ENCODE peak calls at places on chromosomes 6 and 20, in six cellular contexts. C, A, D, N, F and I are unnamed samples.

GRCh38 chr6:27908017-27908416 is 4.2 kb downstream of the OR2B2 start:
- DNase-seq in D (no peak), F (no peak), A (no peak), C (no peak), N (no peak), I (no peak)

GRCh38 chr6:46691052-46691451 is 3.4 kb downstream of the TDRD6 start:
- DNase-seq in F (no peak), A (no peak), C (no peak), N (no peak), D (no peak), I (no peak)

GRCh38 chr6:1901556-1901955 is 291.8 kb downstream of the FOXC1 start:
- DNase-seq in A (no peak), D (peak; percentile 17), N (no peak), F (peak; percentile 30), C (no peak), I (peak; percentile 21)

GRCh38 chr6:118708736-118709135 is 57.3 kb upstream of the CEP85L start:
- DNase-seq in A (no peak), C (no peak), F (peak; percentile 61), N (no peak), D (peak; percentile 64), I (no peak)

GRCh38 chr6:31882344-31882743 is 3.5 kb upstream of the SLC44A4 start:
- DNase-seq in D (no peak), A (no peak), C (no peak), N (no peak), F (peak; percentile 53), I (peak; percentile 59)

GRCh38 chr6:167664678-167665445 is 161.8 kb upstream of the AFDN start:
- DNase-seq in A (no peak), F (no peak), N (no peak), D (no peak), C (no peak), I (no peak)

GRCh38 chr6:1136415-1136774 is 175.5 kb upstream of the FOXQ1 start:
- DNase-seq in N (peak; percentile 22), C (no peak), D (peak; percentile 94), A (no peak), F (peak; percentile 77), I (peak; percentile 72)

GRCh38 chr6:73521351-73522254 is 771 bp upstream of the EEF1A1 start:
- DNase-seq in C (peak; percentile 64), N (no peak), A (no peak), D (peak; percentile 83), F (peak; percentile 89), I (peak; percentile 66)

GRCh38 chr6:79157961-79158644 is 76.4 kb downstream of the HMGN3 start:
- DNase-seq in C (no peak), F (no peak), N (no peak), A (no peak), D (no peak), I (no peak)

GRCh38 chr6:73451166-73452106 is 661 bp downstream of the CGAS start:
- DNase-seq in N (no peak), C (peak; percentile 31), A (peak; percentile 17), F (peak; percentile 63), D (peak; percentile 41), I (no peak)

GRCh38 chr6:144718431-144718830 is 433.3 kb downstream of the UTRN start:
- DNase-seq in D (no peak), N (no peak), C (no peak), F (peak; percentile 18), A (no peak), I (peak; percentile 24)

GRCh38 chr20:51454250-51454865 is 88.2 kb downstream of the NFATC2 start:
- DNase-seq in F (no peak), N (no peak), C (no peak), D (no peak), A (no peak), I (no peak)

GRCh38 chr6:13526718-13527668 is 39.6 kb upstream of the GFOD1 start:
- DNase-seq in N (no peak), D (peak; percentile 13), F (no peak), A (no peak), C (no peak), I (peak; percentile 19)

GRCh38 chr6:110544472-110544871 is 68.1 kb upstream of the SLC22A16 start:
- DNase-seq in D (no peak), A (no peak), F (no peak), N (no peak), C (no peak), I (no peak)

GRCh38 chr6:106792536-106793236 is 163.3 kb downstream of the QRSL1 start:
- DNase-seq in C (no peak), A (no peak), N (no peak), F (no peak), D (no peak), I (no peak)

GRCh38 chr20:31595654-31596411 is 9.3 kb upstream of the ID1 start:
- DNase-seq in N (no peak), C (no peak), D (peak; percentile 100), A (no peak), F (peak; percentile 95), I (peak; percentile 88)

GRCh38 chr6:169539176-169539897 is 162.5 kb downstream of the WDR27 start:
- DNase-seq in A (no peak), C (no peak), D (peak; percentile 15), F (peak; percentile 74), N (no peak), I (no peak)

GRCh38 chr20:53706008-53706481 is 112.4 kb upstream of the ZNF217 start:
- DNase-seq in C (no peak), A (no peak), N (no peak), F (no peak), D (peak; percentile 3), I (no peak)

GRCh38 chr6:92121228-92121627 is 1298.1 kb downstream of the EPHA7 start:
- DNase-seq in A (no peak), F (no peak), D (no peak), C (no peak), N (no peak), I (no peak)

GRCh38 chr6:28802417-28803336 is 121.1 kb downstream of the TRIM27 start:
- DNase-seq in F (peak; percentile 46), A (no peak), N (no peak), C (no peak), D (peak; percentile 37), I (peak; percentile 82)

GRCh38 chr6:28252507-28252975 is 472 bp upstream of the ZKSCAN4 start:
- DNase-seq in F (no peak), D (no peak), N (no peak), C (no peak), A (no peak), I (no peak)

GRCh38 chr20:19047040-19047950 is 165.1 kb upstream of the SLC24A3 start:
- DNase-seq in A (no peak), C (no peak), N (peak; percentile 75), F (no peak), D (no peak), I (peak; percentile 11)

GRCh38 chr6:96532399-96532798 is 10.8 kb downstream of the UFL1 start:
- DNase-seq in D (no peak), N (no peak), F (no peak), C (no peak), A (no peak), I (no peak)

GRCh38 chr6:14524319-14524718 is 406.7 kb downstream of the CD83 start:
- DNase-seq in D (peak; percentile 87), N (no peak), F (no peak), A (no peak), C (no peak), I (no peak)